ENCODE peak calls at places on chromosome 20, in five cellular contexts. T is right cardiac atrium, G is testis, Y is body of pancreas, E is WERI-Rb-1. J is an unnamed sample.

GRCh38 chr20:17446171-17446570 is 85.0 kb downstream of the BFSP1 start:
- DNase-seq in T (no peak), G (no peak), Y (no peak), E (no peak), J (no peak)

GRCh38 chr20:31839782-31840487 is 5.5 kb downstream of the FOXS1 start:
- DNase-seq in T (no peak), G (no peak), Y (no peak), E (no peak), J (peak; percentile 55)

GRCh38 chr20:48738399-48739304 is 89.1 kb downstream of the PREX1 start:
- DNase-seq in T (no peak), G (no peak), Y (no peak), E (no peak), J (no peak)

GRCh38 chr20:12835999-12836398 is 172.8 kb upstream of the SPTLC3 start:
- DNase-seq in T (no peak), G (no peak), Y (no peak), E (no peak), J (peak; percentile 1)

GRCh38 chr20:45972500-45973183 is 639 bp upstream of the ZNF335 start:
- DNase-seq in T (no peak), G (no peak), Y (no peak), E (no peak), J (no peak)

GRCh38 chr20:25220021-25220730 is 24.7 kb downstream of the ENTPD6 start:
- DNase-seq in T (no peak), G (peak; percentile 44), Y (no peak), E (no peak), J (no peak)

GRCh38 chr20:47273591-47274235 is 82.8 kb downstream of the ZMYND8 start:
- DNase-seq in T (no peak), G (no peak), Y (no peak), E (no peak), J (peak; percentile 52)

GRCh38 chr20:34435589-34435988 is 72.5 kb downstream of the ITCH start:
- DNase-seq in T (no peak), G (no peak), Y (no peak), E (no peak), J (no peak)

GRCh38 chr20:25750765-25751696 is 54.4 kb upstream of the ZNF337 start:
- DNase-seq in T (peak; percentile 46), G (peak; percentile 73), Y (peak; percentile 70), E (no peak), J (no peak)

GRCh38 chr20:63529180-63529860 is 7.9 kb downstream of the PTK6 start:
- DNase-seq in T (no peak), G (no peak), Y (peak; percentile 15), E (no peak), J (no peak)

GRCh38 chr20:37903317-37904007 is 535 bp downstream of the VSTM2L start:
- DNase-seq in T (no peak), G (no peak), Y (no peak), E (no peak), J (no peak)

GRCh38 chr20:37901280-37901666 is 1.7 kb upstream of the VSTM2L start:
- DNase-seq in T (no peak), G (no peak), Y (no peak), E (no peak), J (no peak)

GRCh38 chr20:37904008-37904675 is 1.2 kb downstream of the VSTM2L start:
- DNase-seq in T (no peak), G (peak; percentile 51), Y (no peak), E (no peak), J (no peak)

GRCh38 chr20:37902504-37903313 is at the start of gene VSTM2L:
- DNase-seq in T (peak; percentile 44), G (peak; percentile 65), Y (peak; percentile 35), E (peak; percentile 36), J (peak; percentile 28)

GRCh38 chr20:37901667-37902503 is 1.0 kb upstream of the VSTM2L start:
- DNase-seq in T (no peak), G (peak; percentile 80), Y (no peak), E (peak; percentile 78), J (peak; percentile 53)
- H3K4me3 ChIP-seq in T (peak overlapping the region; percentile 42), G (no peak overlapping the region), Y (no peak overlapping the region), E (peak overlapping the region; percentile 44), J (no peak overlapping the region)

GRCh38 chr20:37821691-37822655 is 81.0 kb upstream of the VSTM2L start:
- DNase-seq in T (no peak), G (no peak), Y (no peak), E (no peak), J (peak; percentile 87)
- H3K4me3 ChIP-seq in T (no peak overlapping the region), G (no peak overlapping the region), Y (no peak overlapping the region), E (no peak overlapping the region), J (no peak overlapping the region)

GRCh38 chr20:14360386-14360785 is 23.0 kb upstream of the FLRT3 start:
- DNase-seq in T (no peak), G (no peak), Y (no peak), E (no peak), J (no peak)
- H3K4me3 ChIP-seq in T (no peak overlapping the region), G (no peak overlapping the region), Y (no peak overlapping the region), E (no peak overlapping the region), J (no peak overlapping the region)

GRCh38 chr20:33304046-33304445 is 21.0 kb downstream of the BPIFB1 start:
- DNase-seq in T (no peak), G (no peak), Y (no peak), E (no peak), J (no peak)

GRCh38 chr20:33303595-33303994 is 20.6 kb downstream of the BPIFB1 start:
- DNase-seq in T (no peak), G (no peak), Y (no peak), E (no peak), J (no peak)

GRCh38 chr20:33299111-33299603 is 16.1 kb downstream of the BPIFB1 start:
- DNase-seq in T (peak; percentile 66), G (peak; percentile 80), Y (peak; percentile 61), E (peak; percentile 81), J (peak; percentile 42)

GRCh38 chr20:33298391-33298790 is 15.4 kb downstream of the BPIFB1 start:
- DNase-seq in T (no peak), G (no peak), Y (no peak), E (no peak), J (no peak)

GRCh38 chr20:33301192-33301930 is 18.3 kb downstream of the BPIFB1 start:
- DNase-seq in T (no peak), G (no peak), Y (no peak), E (no peak), J (peak; percentile 12)
- H3K4me3 ChIP-seq in T (no peak overlapping the region), G (no peak overlapping the region), Y (no peak overlapping the region), E (no peak overlapping the region), J (no peak overlapping the region)

DNA sequence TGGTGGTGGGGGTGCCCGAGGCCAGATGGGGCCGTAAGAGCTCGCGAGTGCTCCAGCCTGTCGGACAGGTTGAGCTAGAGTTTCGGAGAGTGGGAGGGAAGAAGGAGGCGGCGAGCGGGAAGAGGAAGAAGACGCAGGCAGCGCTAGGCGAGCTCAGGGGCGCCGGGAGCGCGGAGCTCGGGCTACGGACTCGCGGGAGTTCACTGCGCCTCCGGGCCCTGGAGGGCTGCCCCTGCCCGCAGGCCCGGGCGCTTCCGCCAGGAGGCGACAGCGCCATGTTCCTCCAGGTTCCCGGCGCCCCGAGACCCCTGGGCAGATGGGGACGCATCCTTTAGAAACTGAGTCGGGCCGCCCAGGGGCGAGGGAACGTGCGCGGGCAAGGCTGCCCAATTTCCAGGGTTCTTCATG is 984 bp downstream of the TFAP2C start:
- DNase-seq in T (no peak), G (peak; percentile 65), Y (peak; percentile 53), E (no peak), J (peak; percentile 85)
- H3K4me3 ChIP-seq in T (peak overlapping the region; percentile 48), G (peak overlapping the region; percentile 13), Y (peak overlapping the region; percentile 22), E (peak overlapping the region; percentile 4), J (peak overlapping the region; percentile 73)

J was measured in mesenchymal stem cell.